ENCODE peak calls at places on chromosomes 4 and X, in six cellular contexts. One of them, this sample, is unnamed.

GRCh38 chr4:102606846-102607440 is 105.8 kb downstream of the NFKB1 start:
- DNase-seq in BE2C: no peak
- DNase-seq in kidney epithelial cell: no peak
- DNase-seq in fibroblast of the aortic adventitia: no peak
- DNase-seq in GM23248: no peak
- DNase-seq in stomach: peak
- DNase-seq in this sample: no peak

GRCh38 chrX:1534321-1535168 is 2.4 kb downstream of the P2RY8 start:
- DNase-seq in BE2C: no peak
- DNase-seq in GM23248: no peak
- DNase-seq in stomach: no peak
- DNase-seq in kidney epithelial cell: no peak
- DNase-seq in fibroblast of the aortic adventitia: no peak
- DNase-seq in this sample: peak

GRCh38 chrX:123962006-123962485 is 540 bp downstream of the STAG2 start:
- DNase-seq in kidney epithelial cell: no peak
- DNase-seq in fibroblast of the aortic adventitia: no peak
- DNase-seq in BE2C: no peak
- DNase-seq in GM23248: peak
- DNase-seq in stomach: no peak
- DNase-seq in this sample: no peak

GRCh38 chr4:92234393-92235176 is 69.2 kb upstream of the GRID2 start:
- DNase-seq in stomach: no peak
- DNase-seq in GM23248: peak
- DNase-seq in BE2C: no peak
- DNase-seq in kidney epithelial cell: peak
- DNase-seq in fibroblast of the aortic adventitia: peak
- DNase-seq in this sample: no peak

GRCh38 chr4:88021824-88022223 is 14.4 kb downstream of the PKD2 start:
- DNase-seq in kidney epithelial cell: no peak
- DNase-seq in BE2C: no peak
- DNase-seq in stomach: no peak
- DNase-seq in fibroblast of the aortic adventitia: peak
- DNase-seq in GM23248: peak
- DNase-seq in this sample: no peak

GRCh38 chr4:162640152-162640551 is 476.4 kb upstream of the FSTL5 start:
- DNase-seq in BE2C: no peak
- DNase-seq in fibroblast of the aortic adventitia: no peak
- DNase-seq in GM23248: no peak
- DNase-seq in kidney epithelial cell: no peak
- DNase-seq in stomach: no peak
- DNase-seq in this sample: no peak

GRCh38 chr4:55615008-55615407 is 21.1 kb downstream of the NMU start:
- DNase-seq in BE2C: no peak
- DNase-seq in stomach: no peak
- DNase-seq in GM23248: no peak
- DNase-seq in kidney epithelial cell: no peak
- DNase-seq in fibroblast of the aortic adventitia: no peak
- DNase-seq in this sample: no peak

GRCh38 chr4:146243141-146243882 is 29.0 kb downstream of the REELD1 start:
- DNase-seq in fibroblast of the aortic adventitia: no peak
- DNase-seq in BE2C: no peak
- DNase-seq in stomach: no peak
- DNase-seq in GM23248: peak
- DNase-seq in kidney epithelial cell: no peak
- DNase-seq in this sample: peak

GRCh38 chr4:53886090-53886489 is 178.3 kb downstream of the CHIC2 start:
- DNase-seq in kidney epithelial cell: no peak
- DNase-seq in GM23248: no peak
- DNase-seq in stomach: no peak
- DNase-seq in fibroblast of the aortic adventitia: no peak
- DNase-seq in BE2C: no peak
- DNase-seq in this sample: no peak

GRCh38 chr4:102527695-102528094 is 26.5 kb downstream of the NFKB1 start:
- DNase-seq in kidney epithelial cell: no peak
- DNase-seq in GM23248: no peak
- DNase-seq in BE2C: no peak
- DNase-seq in stomach: no peak
- DNase-seq in fibroblast of the aortic adventitia: no peak
- DNase-seq in this sample: no peak

GRCh38 chr4:2729533-2729875 is 26.6 kb downstream of the TNIP2 start:
- DNase-seq in fibroblast of the aortic adventitia: no peak
- DNase-seq in stomach: no peak
- DNase-seq in BE2C: no peak
- DNase-seq in kidney epithelial cell: no peak
- DNase-seq in GM23248: no peak
- DNase-seq in this sample: no peak

GRCh38 chr4:187309456-187309855 is 585.8 kb upstream of the FAT1 start:
- DNase-seq in stomach: no peak
- DNase-seq in GM23248: peak
- DNase-seq in fibroblast of the aortic adventitia: no peak
- DNase-seq in BE2C: no peak
- DNase-seq in kidney epithelial cell: no peak
- DNase-seq in this sample: no peak

GRCh38 chrX:40746536-40746935 is 11.2 kb upstream of the MED14 start:
- DNase-seq in fibroblast of the aortic adventitia: no peak
- DNase-seq in kidney epithelial cell: no peak
- DNase-seq in BE2C: no peak
- DNase-seq in stomach: no peak
- DNase-seq in GM23248: no peak
- DNase-seq in this sample: no peak

GRCh38 chrX:10794203-10794630 is 173.8 kb upstream of the MID1 start:
- DNase-seq in BE2C: no peak
- DNase-seq in kidney epithelial cell: no peak
- DNase-seq in stomach: no peak
- DNase-seq in GM23248: peak
- DNase-seq in fibroblast of the aortic adventitia: no peak
- DNase-seq in this sample: no peak

GRCh38 chr4:124777007-124777406 is 64.5 kb upstream of the ANKRD50 start:
- DNase-seq in GM23248: no peak
- DNase-seq in BE2C: no peak
- DNase-seq in stomach: peak
- DNase-seq in fibroblast of the aortic adventitia: no peak
- DNase-seq in kidney epithelial cell: no peak
- DNase-seq in this sample: no peak

GRCh38 chr4:127685292-127685691 is 44.9 kb upstream of the SLC25A31 start:
- DNase-seq in BE2C: no peak
- DNase-seq in GM23248: peak
- DNase-seq in kidney epithelial cell: no peak
- DNase-seq in fibroblast of the aortic adventitia: peak
- DNase-seq in stomach: no peak
- DNase-seq in this sample: no peak

GRCh38 chr4:76996445-76996844 is 46.9 kb downstream of the SEPTIN11 start:
- DNase-seq in stomach: no peak
- DNase-seq in kidney epithelial cell: no peak
- DNase-seq in fibroblast of the aortic adventitia: no peak
- DNase-seq in GM23248: no peak
- DNase-seq in BE2C: no peak
- DNase-seq in this sample: no peak

GRCh38 chr4:113145519-113146291 is 96.3 kb downstream of the ANK2 start:
- DNase-seq in fibroblast of the aortic adventitia: no peak
- DNase-seq in BE2C: peak
- DNase-seq in kidney epithelial cell: no peak
- DNase-seq in GM23248: peak
- DNase-seq in stomach: no peak
- DNase-seq in this sample: peak

GRCh38 chr4:4333265-4333706 is 43.2 kb downstream of the ZBTB49 start:
- DNase-seq in fibroblast of the aortic adventitia: peak
- DNase-seq in BE2C: no peak
- DNase-seq in kidney epithelial cell: no peak
- DNase-seq in GM23248: peak
- DNase-seq in stomach: peak
- DNase-seq in this sample: no peak

GRCh38 chr4:153137677-153138630 is 66.3 kb upstream of the TRIM2 start:
- DNase-seq in fibroblast of the aortic adventitia: no peak
- DNase-seq in BE2C: peak
- DNase-seq in stomach: no peak
- DNase-seq in kidney epithelial cell: no peak
- DNase-seq in GM23248: no peak
- DNase-seq in this sample: peak

GRCh38 chr4:83830138-83830537 is 294.2 kb downstream of the GPAT3 start:
- DNase-seq in kidney epithelial cell: no peak
- DNase-seq in GM23248: no peak
- DNase-seq in BE2C: peak
- DNase-seq in fibroblast of the aortic adventitia: peak
- DNase-seq in stomach: no peak
- DNase-seq in this sample: peak

GRCh38 chr4:137070614-137071013 is 461.7 kb downstream of the PCDH18 start:
- DNase-seq in kidney epithelial cell: no peak
- DNase-seq in BE2C: no peak
- DNase-seq in stomach: no peak
- DNase-seq in GM23248: no peak
- DNase-seq in fibroblast of the aortic adventitia: no peak
- DNase-seq in this sample: peak

GRCh38 chr4:173522160-173522873 is 7.7 kb downstream of the HAND2 start:
- DNase-seq in BE2C: peak
- DNase-seq in stomach: peak
- DNase-seq in kidney epithelial cell: no peak
- DNase-seq in fibroblast of the aortic adventitia: peak
- DNase-seq in GM23248: peak
- DNase-seq in this sample: peak

GRCh38 chr4:80614319-80614718 is 278.8 kb downstream of the CFAP299 start:
- DNase-seq in stomach: no peak
- DNase-seq in BE2C: no peak
- DNase-seq in GM23248: no peak
- DNase-seq in fibroblast of the aortic adventitia: no peak
- DNase-seq in kidney epithelial cell: no peak
- DNase-seq in this sample: peak

GRCh38 chrX:128619490-128619889 is 567.3 kb upstream of the ACTRT1 start:
- DNase-seq in GM23248: no peak
- DNase-seq in fibroblast of the aortic adventitia: no peak
- DNase-seq in kidney epithelial cell: no peak
- DNase-seq in stomach: no peak
- DNase-seq in BE2C: no peak
- DNase-seq in this sample: no peak

GRCh38 chrX:128622296-128622695 is 570.1 kb upstream of the ACTRT1 start:
- DNase-seq in GM23248: no peak
- DNase-seq in BE2C: peak
- DNase-seq in stomach: no peak
- DNase-seq in kidney epithelial cell: no peak
- DNase-seq in fibroblast of the aortic adventitia: no peak
- DNase-seq in this sample: no peak

GRCh38 chrX:128623361-128623760 is 571.2 kb upstream of the ACTRT1 start:
- DNase-seq in stomach: no peak
- DNase-seq in GM23248: no peak
- DNase-seq in fibroblast of the aortic adventitia: no peak
- DNase-seq in BE2C: no peak
- DNase-seq in kidney epithelial cell: no peak
- DNase-seq in this sample: no peak
- H3K4me3 ChIP-seq in stomach: no peak
- H3K4me3 ChIP-seq in GM23248: no peak
- H3K4me3 ChIP-seq in fibroblast of the aortic adventitia: no peak
- H3K4me3 ChIP-seq in BE2C: no peak
- H3K4me3 ChIP-seq in kidney epithelial cell: no peak
- H3K4me3 ChIP-seq in this sample: no peak

GRCh38 chr4:105232374-105232773 is 85.7 kb downstream of the TET2 start:
- DNase-seq in GM23248: no peak
- DNase-seq in kidney epithelial cell: no peak
- DNase-seq in stomach: no peak
- DNase-seq in fibroblast of the aortic adventitia: no peak
- DNase-seq in BE2C: no peak
- DNase-seq in this sample: no peak

GRCh38 chr4:105234582-105234981 is 87.9 kb downstream of the TET2 start:
- DNase-seq in kidney epithelial cell: no peak
- DNase-seq in fibroblast of the aortic adventitia: no peak
- DNase-seq in GM23248: no peak
- DNase-seq in stomach: no peak
- DNase-seq in BE2C: peak
- DNase-seq in this sample: no peak

GRCh38 chr4:105240037-105240436 is 93.4 kb downstream of the TET2 start:
- DNase-seq in kidney epithelial cell: no peak
- DNase-seq in stomach: no peak
- DNase-seq in BE2C: no peak
- DNase-seq in fibroblast of the aortic adventitia: no peak
- DNase-seq in GM23248: no peak
- DNase-seq in this sample: no peak

GRCh38 chr4:105236202-105236916 is 89.7 kb downstream of the TET2 start:
- DNase-seq in stomach: no peak
- DNase-seq in BE2C: no peak
- DNase-seq in GM23248: no peak
- DNase-seq in fibroblast of the aortic adventitia: no peak
- DNase-seq in kidney epithelial cell: no peak
- DNase-seq in this sample: no peak

GRCh38 chr4:105236917-105237311 is 90.2 kb downstream of the TET2 start:
- DNase-seq in stomach: no peak
- DNase-seq in GM23248: no peak
- DNase-seq in fibroblast of the aortic adventitia: no peak
- DNase-seq in BE2C: no peak
- DNase-seq in kidney epithelial cell: no peak
- DNase-seq in this sample: no peak
- H3K4me3 ChIP-seq in stomach: no peak
- H3K4me3 ChIP-seq in GM23248: no peak
- H3K4me3 ChIP-seq in fibroblast of the aortic adventitia: no peak
- H3K4me3 ChIP-seq in BE2C: no peak
- H3K4me3 ChIP-seq in kidney epithelial cell: no peak
- H3K4me3 ChIP-seq in this sample: no peak

DNA sequence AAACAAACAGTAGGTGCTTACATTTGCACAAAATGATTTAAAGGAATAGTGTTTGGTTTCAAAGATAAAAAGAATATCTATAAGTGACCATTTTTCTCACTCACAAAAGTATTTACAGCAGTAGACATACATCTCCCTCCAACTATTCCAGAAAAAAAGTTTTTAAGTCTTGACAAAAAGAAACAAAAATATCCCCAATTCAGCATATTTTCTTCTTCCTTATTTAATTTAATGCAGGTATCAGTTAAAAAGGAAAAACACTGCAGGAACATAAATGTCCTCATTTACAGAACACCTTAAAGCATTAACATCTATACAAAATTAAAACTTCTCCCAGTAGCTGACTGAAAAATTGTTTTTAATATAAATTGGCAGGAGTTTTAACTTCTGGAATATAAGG is 4.2 kb downstream of the MAB21L2 start:
- DNase-seq in kidney epithelial cell: no peak
- DNase-seq in stomach: no peak
- DNase-seq in BE2C: no peak
- DNase-seq in GM23248: no peak
- DNase-seq in fibroblast of the aortic adventitia: no peak
- DNase-seq in this sample: no peak
- H3K4me3 ChIP-seq in kidney epithelial cell: no peak
- H3K4me3 ChIP-seq in stomach: no peak
- H3K4me3 ChIP-seq in BE2C: peak
- H3K4me3 ChIP-seq in GM23248: no peak
- H3K4me3 ChIP-seq in fibroblast of the aortic adventitia: no peak
- H3K4me3 ChIP-seq in this sample: no peak

GRCh38 chr4:804804-805203 is 21.1 kb downstream of the CPLX1 start:
- DNase-seq in kidney epithelial cell: no peak
- DNase-seq in stomach: no peak
- DNase-seq in GM23248: no peak
- DNase-seq in fibroblast of the aortic adventitia: no peak
- DNase-seq in BE2C: no peak
- DNase-seq in this sample: peak
- H3K4me3 ChIP-seq in kidney epithelial cell: no peak
- H3K4me3 ChIP-seq in stomach: no peak
- H3K4me3 ChIP-seq in GM23248: no peak
- H3K4me3 ChIP-seq in fibroblast of the aortic adventitia: no peak
- H3K4me3 ChIP-seq in BE2C: no peak
- H3K4me3 ChIP-seq in this sample: no peak